ENCODE peak calls at places on chromosomes 13 and 19, in eight cellular contexts. X, Y, R, F, H, L, G and J are unnamed samples.

GRCh38 chr19:50875795-50876422 is 2.7 kb downstream of the KLK2 start:
- DNase-seq in X (no peak), Y (no peak), R (no peak), F (no peak), H (no peak), L (no peak), G (no peak), J (no peak)

GRCh38 chr19:12156254-12157058 is at the start of gene ZNF625:
- DNase-seq in X (peak), Y (peak), R (peak), F (peak), H (peak), L (peak), G (peak), J (peak)

GRCh38 chr19:30091856-30092255 is 149.8 kb downstream of the URI1 start:
- DNase-seq in X (no peak), Y (no peak), R (no peak), F (no peak), H (no peak), L (no peak), G (no peak), J (no peak)

GRCh38 chr13:79403113-79403512 is 2.9 kb downstream of the RBM26 start:
- DNase-seq in X (no peak), Y (no peak), R (no peak), F (no peak), H (no peak), L (no peak), G (no peak), J (peak)

GRCh38 chr13:110665491-110666254 is 40.2 kb downstream of the CARS2 start:
- DNase-seq in X (no peak), Y (no peak), R (no peak), F (no peak), H (no peak), L (no peak), G (no peak), J (no peak)

GRCh38 chr19:35675589-35676140 is 9.3 kb downstream of the UPK1A start:
- DNase-seq in X (no peak), Y (no peak), R (no peak), F (no peak), H (no peak), L (no peak), G (no peak), J (no peak)

GRCh38 chr19:19514881-19515763 is at the start of gene TSSK6:
- DNase-seq in X (no peak), Y (no peak), R (no peak), F (no peak), H (no peak), L (no peak), G (no peak), J (no peak)

GRCh38 chr19:355134-355533 is 10.5 kb upstream of the MIER2 start:
- DNase-seq in X (no peak), Y (no peak), R (peak), F (no peak), H (no peak), L (no peak), G (no peak), J (no peak)

GRCh38 chr13:108755084-108755483 is 125.7 kb downstream of the MYO16 start:
- DNase-seq in X (no peak), Y (no peak), R (no peak), F (no peak), H (no peak), L (no peak), G (no peak), J (no peak)

GRCh38 chr13:27104606-27105005 is 67.0 kb downstream of the USP12 start:
- DNase-seq in X (no peak), Y (no peak), R (no peak), F (no peak), H (no peak), L (no peak), G (no peak), J (no peak)